ENCODE peak calls at places on chromosomes 1 and 21, in nine cellular contexts. One of them, this sample, is unnamed.

GRCh38 chr1:168053681-168054080 is 83.0 kb downstream of the GPR161 start:
- DNase-seq in ovary: no peak
- DNase-seq in NCI-H187: no peak
- DNase-seq in mammary epithelial cell: no peak
- DNase-seq in T1000: no peak
- DNase-seq in cardiac fibroblast: no peak
- DNase-seq in iris pigment epithelial cell: no peak
- DNase-seq in tibial nerve: no peak
- DNase-seq in GM20000: no peak
- DNase-seq in this sample: no peak

GRCh38 chr1:3598522-3599285 is 12.6 kb downstream of the MEGF6 start:
- DNase-seq in cardiac fibroblast: no peak
- DNase-seq in T1000: no peak
- DNase-seq in ovary: no peak
- DNase-seq in GM20000: no peak
- DNase-seq in iris pigment epithelial cell: no peak
- DNase-seq in mammary epithelial cell: no peak
- DNase-seq in NCI-H187: no peak
- DNase-seq in tibial nerve: no peak
- DNase-seq in this sample: no peak

GRCh38 chr1:243345205-243345604 is 89.4 kb downstream of the SDCCAG8 start:
- DNase-seq in cardiac fibroblast: peak; percentile 21
- DNase-seq in GM20000: no peak
- DNase-seq in mammary epithelial cell: no peak
- DNase-seq in tibial nerve: no peak
- DNase-seq in ovary: peak; percentile 47
- DNase-seq in iris pigment epithelial cell: peak; percentile 20
- DNase-seq in T1000: no peak
- DNase-seq in NCI-H187: no peak
- DNase-seq in this sample: no peak

GRCh38 chr1:222709700-222710153 is 2.6 kb downstream of the AIDA start:
- DNase-seq in GM20000: no peak
- DNase-seq in cardiac fibroblast: peak; percentile 11
- DNase-seq in mammary epithelial cell: no peak
- DNase-seq in T1000: no peak
- DNase-seq in NCI-H187: no peak
- DNase-seq in ovary: no peak
- DNase-seq in iris pigment epithelial cell: peak; percentile 56
- DNase-seq in tibial nerve: no peak
- DNase-seq in this sample: no peak

GRCh38 chr1:119286587-119287181 is 81.9 kb upstream of the HAO2 start:
- DNase-seq in GM20000: peak; percentile 54
- DNase-seq in T1000: peak; percentile 13
- DNase-seq in iris pigment epithelial cell: peak; percentile 49
- DNase-seq in NCI-H187: peak; percentile 41
- DNase-seq in cardiac fibroblast: peak; percentile 56
- DNase-seq in tibial nerve: no peak
- DNase-seq in mammary epithelial cell: peak; percentile 51
- DNase-seq in ovary: no peak
- DNase-seq in this sample: no peak

GRCh38 chr1:52403566-52404115 is 582 bp downstream of the ORC1 start:
- DNase-seq in mammary epithelial cell: peak; percentile 79
- DNase-seq in T1000: peak; percentile 40
- DNase-seq in tibial nerve: no peak
- DNase-seq in iris pigment epithelial cell: peak; percentile 89
- DNase-seq in GM20000: peak; percentile 64
- DNase-seq in NCI-H187: peak; percentile 28
- DNase-seq in cardiac fibroblast: peak; percentile 89
- DNase-seq in ovary: no peak
- DNase-seq in this sample: no peak

GRCh38 chr21:44366586-44367211 is 13.3 kb downstream of the TRPM2 start:
- DNase-seq in GM20000: no peak
- DNase-seq in T1000: no peak
- DNase-seq in tibial nerve: peak; percentile 10
- DNase-seq in NCI-H187: no peak
- DNase-seq in cardiac fibroblast: no peak
- DNase-seq in iris pigment epithelial cell: no peak
- DNase-seq in ovary: no peak
- DNase-seq in mammary epithelial cell: no peak
- DNase-seq in this sample: no peak

GRCh38 chr1:42982641-42983040 is 24.0 kb upstream of the SLC2A1 start:
- DNase-seq in iris pigment epithelial cell: no peak
- DNase-seq in GM20000: no peak
- DNase-seq in ovary: no peak
- DNase-seq in T1000: no peak
- DNase-seq in tibial nerve: no peak
- DNase-seq in mammary epithelial cell: no peak
- DNase-seq in NCI-H187: no peak
- DNase-seq in cardiac fibroblast: no peak
- DNase-seq in this sample: no peak

GRCh38 chr1:111463029-111463683 is 10.6 kb upstream of the C1orf162 start:
- DNase-seq in GM20000: no peak
- DNase-seq in T1000: peak; percentile 8
- DNase-seq in NCI-H187: no peak
- DNase-seq in ovary: no peak
- DNase-seq in iris pigment epithelial cell: peak; percentile 29
- DNase-seq in tibial nerve: no peak
- DNase-seq in mammary epithelial cell: peak; percentile 19
- DNase-seq in cardiac fibroblast: peak; percentile 42
- DNase-seq in this sample: no peak

GRCh38 chr1:147851149-147851548 is 51.4 kb upstream of the GJA8 start:
- DNase-seq in GM20000: no peak
- DNase-seq in NCI-H187: no peak
- DNase-seq in iris pigment epithelial cell: peak; percentile 19
- DNase-seq in mammary epithelial cell: peak; percentile 43
- DNase-seq in T1000: no peak
- DNase-seq in ovary: no peak
- DNase-seq in tibial nerve: no peak
- DNase-seq in cardiac fibroblast: peak; percentile 39
- DNase-seq in this sample: no peak

GRCh38 chr1:224617410-224618361 is 1.6 kb downstream of the CNIH3 start:
- DNase-seq in mammary epithelial cell: no peak
- DNase-seq in GM20000: no peak
- DNase-seq in tibial nerve: no peak
- DNase-seq in ovary: no peak
- DNase-seq in cardiac fibroblast: no peak
- DNase-seq in T1000: no peak
- DNase-seq in NCI-H187: no peak
- DNase-seq in iris pigment epithelial cell: no peak
- DNase-seq in this sample: no peak